ENCODE peak calls at places on chromosomes 11 and 22, in eight cellular contexts. L, E, T, Q, A, K, F and P are unnamed samples.

GRCh38 chr22:41822289-41823057 is 10.4 kb upstream of the SREBF2 start:
- DNase-seq in L (peak), E (peak), T (no peak), Q (peak), A (peak), K (peak), F (no peak), P (no peak)

GRCh38 chr22:35575116-35575748 is 34.6 kb downstream of the RASD2 start:
- DNase-seq in L (no peak), E (no peak), T (no peak), Q (no peak), A (no peak), K (peak), F (no peak), P (no peak)

GRCh38 chr22:21832291-21833290 is 34.9 kb downstream of the MAPK1 start:
- DNase-seq in L (peak), E (no peak), T (no peak), Q (no peak), A (no peak), K (no peak), F (no peak), P (no peak)

GRCh38 chr11:26960265-26960664 is 33.6 kb upstream of the FIBIN start:
- DNase-seq in L (peak), E (no peak), T (no peak), Q (no peak), A (no peak), K (peak), F (no peak), P (no peak)

GRCh38 chr22:36771376-36772063 is 4.4 kb downstream of the IFT27 start:
- DNase-seq in L (no peak), E (peak), T (no peak), Q (no peak), A (no peak), K (no peak), F (no peak), P (no peak)

GRCh38 chr11:106447631-106448191 is 370.2 kb downstream of the AASDHPPT start:
- DNase-seq in L (no peak), E (no peak), T (no peak), Q (no peak), A (peak), K (no peak), F (no peak), P (no peak)

GRCh38 chr22:44807915-44808690 is 55.7 kb downstream of the ARHGAP8 start:
- DNase-seq in L (no peak), E (peak), T (no peak), Q (no peak), A (no peak), K (no peak), F (peak), P (peak)

GRCh38 chr11:126561327-126561893 is 205.9 kb downstream of the ST3GAL4 start:
- DNase-seq in L (peak), E (peak), T (no peak), Q (peak), A (peak), K (peak), F (peak), P (no peak)

GRCh38 chr11:122668562-122669090 is 13.1 kb downstream of the UBASH3B start:
- DNase-seq in L (peak), E (no peak), T (no peak), Q (no peak), A (peak), K (no peak), F (no peak), P (no peak)

GRCh38 chr22:45171830-45172229 is 8.1 kb downstream of the NUP50 start:
- DNase-seq in L (no peak), E (no peak), T (no peak), Q (no peak), A (no peak), K (no peak), F (no peak), P (no peak)

GRCh38 chr11:110297082-110297725 is 790 bp upstream of the RDX start:
- DNase-seq in L (no peak), E (no peak), T (no peak), Q (peak), A (peak), K (no peak), F (no peak), P (no peak)

GRCh38 chr22:27686534-27686933 is 115.0 kb downstream of the MN1 start:
- DNase-seq in L (no peak), E (no peak), T (no peak), Q (no peak), A (no peak), K (peak), F (no peak), P (no peak)

GRCh38 chr11:104925850-104926249 is 27.6 kb upstream of the CASP12 start:
- DNase-seq in L (no peak), E (no peak), T (no peak), Q (no peak), A (no peak), K (no peak), F (no peak), P (no peak)

GRCh38 chr11:119258180-119258579 is 52.0 kb downstream of the CBL start:
- DNase-seq in L (no peak), E (no peak), T (no peak), Q (no peak), A (no peak), K (no peak), F (no peak), P (no peak)

GRCh38 chr22:23750744-23751440 is at the start of gene ZNF70:
- DNase-seq in L (peak), E (peak), T (peak), Q (peak), A (peak), K (peak), F (peak), P (peak)

GRCh38 chr11:131880279-131880678 is 509.9 kb downstream of the NTM start:
- DNase-seq in L (no peak), E (peak), T (no peak), Q (no peak), A (no peak), K (no peak), F (no peak), P (no peak)

GRCh38 chr11:71251761-71252433 is 480 bp downstream of the SHANK2 start:
- DNase-seq in L (no peak), E (peak), T (no peak), Q (peak), A (peak), K (no peak), F (peak), P (no peak)

GRCh38 chr11:13297917-13298356 is 20.3 kb downstream of the BMAL1 start:
- DNase-seq in L (no peak), E (no peak), T (no peak), Q (no peak), A (no peak), K (peak), F (no peak), P (peak)

GRCh38 chr22:28582806-28583205 is 96.8 kb downstream of the TTC28 start:
- DNase-seq in L (peak), E (no peak), T (no peak), Q (no peak), A (peak), K (peak), F (no peak), P (no peak)

GRCh38 chr22:39130892-39131855 is 21.3 kb downstream of the CBX7 start:
- DNase-seq in L (no peak), E (peak), T (no peak), Q (no peak), A (no peak), K (peak), F (peak), P (no peak)

GRCh38 chr22:50467773-50468440 is 6.9 kb downstream of the SBF1 start:
- DNase-seq in L (no peak), E (no peak), T (no peak), Q (no peak), A (no peak), K (no peak), F (no peak), P (no peak)

GRCh38 chr11:12216542-12217422 is 106.4 kb downstream of the MICAL2 start:
- DNase-seq in L (no peak), E (no peak), T (no peak), Q (no peak), A (no peak), K (peak), F (no peak), P (no peak)

GRCh38 chr11:93513763-93514162 is 29.4 kb downstream of the SMCO4 start:
- DNase-seq in L (no peak), E (no peak), T (no peak), Q (no peak), A (no peak), K (no peak), F (no peak), P (no peak)

GRCh38 chr22:45268167-45268957 is 16.4 kb upstream of the UPK3A start:
- DNase-seq in L (no peak), E (peak), T (no peak), Q (peak), A (no peak), K (no peak), F (peak), P (no peak)

GRCh38 chr11:7595016-7595869 is 78.1 kb downstream of the CYB5R2 start:
- DNase-seq in L (no peak), E (peak), T (no peak), Q (no peak), A (no peak), K (peak), F (peak), P (no peak)

GRCh38 chr11:46461461-46461927 is 69.9 kb upstream of the CHRM4 start:
- DNase-seq in L (no peak), E (no peak), T (no peak), Q (no peak), A (no peak), K (no peak), F (no peak), P (no peak)

GRCh38 chr11:35141538-35141937 is 2.6 kb downstream of the CD44 start:
- DNase-seq in L (no peak), E (no peak), T (no peak), Q (no peak), A (peak), K (no peak), F (no peak), P (peak)

GRCh38 chr11:13368041-13368446 is 90.5 kb downstream of the BMAL1 start:
- DNase-seq in L (peak), E (no peak), T (no peak), Q (no peak), A (no peak), K (peak), F (no peak), P (no peak)

GRCh38 chr22:38850941-38851849 is 7.4 kb upstream of the NPTXR start:
- DNase-seq in L (peak), E (no peak), T (no peak), Q (no peak), A (peak), K (peak), F (no peak), P (no peak)

GRCh38 chr11:45289369-45289768 is 3.2 kb upstream of the SYT13 start:
- DNase-seq in L (peak), E (no peak), T (no peak), Q (no peak), A (peak), K (peak), F (no peak), P (no peak)

DNA sequence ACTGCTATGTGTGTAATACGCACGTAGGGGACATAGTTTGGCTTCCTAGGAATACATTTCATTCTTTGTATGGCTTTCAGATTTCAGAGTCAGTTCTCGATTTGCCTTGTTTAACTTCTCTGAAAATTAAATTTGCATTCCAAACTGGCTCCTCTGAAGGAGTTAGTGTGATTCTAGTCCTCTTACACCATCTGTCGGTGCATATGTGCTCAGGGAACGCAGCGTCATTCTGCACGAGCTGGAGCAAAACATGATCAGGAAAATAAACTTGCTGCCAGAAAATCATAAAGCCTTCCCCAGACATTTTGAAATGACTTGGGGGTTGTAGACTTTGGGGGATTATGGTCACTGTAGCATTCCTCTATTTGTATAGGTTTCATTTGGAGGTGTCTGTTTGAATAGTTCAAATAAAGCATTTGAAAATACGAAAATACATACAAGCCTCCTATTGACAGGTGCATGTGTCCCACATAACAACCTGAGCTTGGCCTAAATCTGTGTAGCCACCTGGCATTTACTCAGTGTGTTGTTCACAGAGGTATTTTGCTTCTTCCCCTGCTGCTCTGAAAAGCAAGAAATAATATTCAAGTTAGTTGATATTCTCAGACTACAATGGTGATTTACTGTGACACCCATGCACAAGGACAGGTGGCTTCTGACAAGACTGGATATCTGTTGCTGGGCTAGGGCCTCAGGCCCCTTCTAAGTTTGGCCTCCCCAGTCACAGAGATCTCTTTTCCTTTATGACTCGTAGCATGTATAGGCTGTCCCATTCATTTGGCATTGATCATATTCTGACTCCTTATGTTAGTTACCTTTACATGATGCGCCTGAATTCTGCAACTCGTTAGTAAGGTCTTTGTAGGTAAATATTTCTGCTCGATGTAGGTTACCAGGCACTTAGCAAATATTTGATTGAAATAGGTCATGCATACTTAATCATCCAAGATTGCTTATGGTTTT is 81.6 kb upstream of the SORL1-AS1 start:
- DNase-seq in L (peak), E (no peak), T (peak), Q (no peak), A (peak), K (peak), F (no peak), P (no peak)
- TF ChIP-seq CTCF in L (no peak), E (no peak), T (peak), Q (no peak), A (peak), K (peak), F (no peak), P (no peak)

DNA sequence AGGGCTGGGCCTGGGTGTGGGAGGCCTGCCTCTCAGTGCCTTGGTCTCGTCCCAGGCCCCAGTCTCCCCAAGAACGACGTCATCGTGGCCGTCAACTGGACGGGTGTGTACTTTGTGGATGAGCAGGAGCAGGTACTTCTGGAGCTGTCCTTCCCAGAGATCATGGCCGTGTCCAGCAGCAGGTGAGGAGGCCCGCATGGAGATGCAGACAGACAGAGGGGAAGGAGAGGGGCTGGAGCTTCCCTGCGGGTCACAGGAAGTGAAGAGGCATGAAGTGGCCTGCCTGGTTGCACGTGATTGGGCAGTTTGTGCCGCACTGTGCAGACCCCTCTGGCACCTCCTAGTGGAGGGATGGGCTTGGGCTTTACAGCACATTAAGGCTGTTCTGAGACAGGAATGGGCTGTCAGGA is 70.4 kb downstream of the MYO7A start:
- DNase-seq in L (no peak), E (peak), T (no peak), Q (peak), A (peak), K (peak), F (peak), P (peak)
- TF ChIP-seq CTCF in L (peak), E (peak), T (peak), Q (peak), A (peak), K (peak), F (peak), P (no peak)

DNA sequence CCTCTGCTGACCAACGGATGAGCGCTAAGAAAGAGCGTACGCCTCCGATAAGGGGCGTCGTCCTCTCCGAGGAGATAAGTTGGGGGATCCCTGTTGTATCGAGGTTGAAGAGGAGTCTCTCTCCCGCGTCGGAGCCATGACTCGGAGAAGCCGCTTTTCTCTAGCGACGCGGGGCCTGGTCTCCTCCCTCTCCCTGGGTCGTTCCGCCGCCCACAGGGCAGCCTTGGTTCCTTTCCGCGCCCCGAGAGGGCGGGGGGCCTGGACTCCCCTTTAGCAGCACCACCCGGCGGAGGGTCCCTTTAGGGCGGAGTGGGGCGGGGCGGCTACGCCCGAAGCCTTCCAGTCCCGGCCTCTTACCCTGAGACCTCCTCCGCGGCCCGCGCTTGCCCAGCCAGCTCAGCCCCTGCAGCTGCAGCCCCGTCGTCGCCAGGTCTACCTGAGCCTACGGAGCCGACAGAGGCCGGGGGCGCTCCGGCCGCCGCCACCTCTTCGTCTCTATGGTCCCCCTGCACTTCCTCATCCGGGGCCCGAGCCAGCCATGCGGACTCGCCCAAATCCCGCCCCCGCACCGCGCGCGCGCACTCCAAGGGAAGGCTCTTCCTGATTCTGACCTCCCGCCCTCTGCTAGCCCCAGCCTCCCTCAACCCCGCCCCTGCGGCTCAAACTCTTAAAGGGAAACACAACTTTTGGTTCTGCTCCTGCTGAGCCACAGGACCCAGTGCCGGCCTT is at the start of gene PRR14L:
- DNase-seq in L (peak), E (peak), T (peak), Q (peak), A (peak), K (peak), F (peak), P (peak)
- TF ChIP-seq CTCF in L (no peak), E (peak), T (no peak), Q (no peak), A (no peak), K (no peak), F (no peak), P (no peak)

DNA sequence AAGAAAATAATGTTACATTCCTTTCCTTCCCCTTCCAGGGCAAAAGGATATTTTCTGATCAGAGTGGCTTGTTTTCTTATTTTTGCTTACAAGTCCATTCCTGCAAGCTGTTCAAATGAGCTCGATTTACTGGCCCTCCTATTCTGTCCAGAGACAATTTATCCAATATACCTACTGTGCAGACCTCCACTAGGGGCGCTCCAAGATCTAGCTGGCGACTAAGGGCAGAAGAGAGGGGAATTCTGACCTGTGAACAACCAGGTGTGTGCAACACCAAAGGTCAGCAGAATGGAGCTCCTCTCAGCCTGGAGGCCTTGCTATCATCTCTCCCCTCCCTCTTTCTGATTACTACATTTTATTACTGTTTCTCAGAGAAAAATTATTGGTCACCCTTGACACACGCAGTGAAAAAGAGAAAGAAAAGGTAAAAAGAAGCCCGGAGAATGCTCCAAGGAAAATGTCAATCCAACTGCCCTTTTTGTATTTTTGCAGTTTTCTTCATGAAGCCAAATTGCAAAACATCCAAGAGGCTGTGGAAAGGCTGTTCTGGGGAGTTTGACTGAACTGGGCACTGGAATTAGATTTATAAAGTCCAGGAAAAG is 3.2 kb downstream of the SEZ6L start:
- DNase-seq in L (peak), E (peak), T (peak), Q (peak), A (peak), K (peak), F (peak), P (no peak)
- TF ChIP-seq CTCF in L (peak), E (peak), T (peak), Q (peak), A (peak), K (peak), F (peak), P (peak)

DNA sequence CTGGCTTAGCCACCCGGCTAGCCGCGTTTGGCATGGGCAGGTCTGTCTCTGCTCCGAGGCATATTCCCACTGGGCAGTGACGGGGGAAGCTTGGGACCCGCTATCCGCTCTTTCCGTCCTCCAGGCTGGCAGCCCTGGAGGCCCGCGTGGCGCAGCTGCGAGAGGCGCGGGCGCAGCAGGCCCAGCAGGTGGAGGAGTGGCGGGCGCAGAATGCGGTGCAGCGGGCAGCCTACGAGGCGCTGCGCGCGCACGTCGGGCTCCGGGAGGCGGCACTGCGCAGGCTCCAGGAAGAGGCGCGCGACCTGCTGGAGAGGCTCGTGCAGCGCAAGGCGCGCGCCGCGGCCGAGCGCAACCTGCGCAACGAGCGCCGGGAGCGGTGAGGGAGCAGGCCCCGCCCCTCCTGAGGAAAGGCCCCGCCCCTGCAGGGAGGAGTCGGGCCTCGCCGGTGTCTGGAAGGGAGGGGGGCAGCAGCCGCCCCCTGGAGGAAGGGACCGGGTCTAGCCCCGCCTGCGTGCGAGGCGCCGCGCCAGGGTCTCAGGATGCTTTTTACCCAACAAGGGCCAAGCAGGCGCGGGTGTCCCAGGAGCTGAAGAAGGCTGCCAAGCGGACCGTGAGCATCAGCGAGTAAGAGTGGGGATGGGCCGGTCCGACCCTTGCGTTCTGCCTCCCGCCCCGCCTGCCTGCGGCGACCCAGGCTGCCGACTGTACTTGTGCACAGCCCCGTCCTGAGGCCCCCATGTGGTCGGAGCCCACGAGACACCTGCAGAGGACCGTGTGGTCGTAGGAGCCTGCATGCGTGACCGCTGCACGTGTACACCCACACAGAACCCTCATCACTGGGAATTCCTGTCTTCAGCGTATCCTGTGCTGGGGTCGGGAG is 7.9 kb downstream of the ATG16L2 start:
- DNase-seq in L (peak), E (peak), T (peak), Q (peak), A (peak), K (peak), F (peak), P (peak)
- TF ChIP-seq CTCF in L (no peak), E (peak), T (peak), Q (no peak), A (no peak), K (no peak), F (peak), P (no peak)

GRCh38 chr11:125337836-125338235 is 158.2 kb downstream of the FEZ1 start:
- DNase-seq in L (no peak), E (no peak), T (no peak), Q (no peak), A (no peak), K (no peak), F (no peak), P (peak)
- TF ChIP-seq CTCF in L (no peak), E (no peak), T (no peak), Q (no peak), A (no peak), K (no peak), F (no peak), P (no peak)